ENCODE peak calls at places on chromosomes 3 and 15, in five cellular contexts. One of them, this sample, is unnamed.

GRCh38 chr3:138817685-138818084 is 17.0 kb downstream of the PIK3CB start:
- DNase-seq in lower leg skin: no peak
- DNase-seq in heart left ventricle: no peak
- DNase-seq in progenitor cell of endocrine pancreas: no peak
- DNase-seq in left ventricle myocardium inferior: no peak
- DNase-seq in this sample: no peak

GRCh38 chr15:44385344-44385942 is 42.0 kb upstream of the CTDSPL2 start:
- DNase-seq in lower leg skin: no peak
- DNase-seq in heart left ventricle: no peak
- DNase-seq in progenitor cell of endocrine pancreas: no peak
- DNase-seq in left ventricle myocardium inferior: no peak
- DNase-seq in this sample: no peak

GRCh38 chr3:197292083-197293042 is 6.0 kb downstream of the DLG1 start:
- DNase-seq in lower leg skin: no peak
- DNase-seq in heart left ventricle: no peak
- DNase-seq in progenitor cell of endocrine pancreas: no peak
- DNase-seq in left ventricle myocardium inferior: no peak
- DNase-seq in this sample: no peak

GRCh38 chr3:14487086-14487485 is 53.1 kb downstream of the GRIP2 start:
- DNase-seq in lower leg skin: no peak
- DNase-seq in heart left ventricle: peak
- DNase-seq in progenitor cell of endocrine pancreas: no peak
- DNase-seq in left ventricle myocardium inferior: no peak
- DNase-seq in this sample: no peak

GRCh38 chr3:71401695-71402231 is 181.8 kb downstream of the FOXP1 start:
- DNase-seq in lower leg skin: no peak
- DNase-seq in heart left ventricle: no peak
- DNase-seq in progenitor cell of endocrine pancreas: no peak
- DNase-seq in left ventricle myocardium inferior: no peak
- DNase-seq in this sample: no peak

GRCh38 chr3:150220041-150220440 is 188.1 kb upstream of the TSC22D2 start:
- DNase-seq in lower leg skin: peak
- DNase-seq in heart left ventricle: no peak
- DNase-seq in progenitor cell of endocrine pancreas: no peak
- DNase-seq in left ventricle myocardium inferior: no peak
- DNase-seq in this sample: no peak

GRCh38 chr3:11288021-11288491 is 15.9 kb downstream of the ATG7 start:
- DNase-seq in lower leg skin: no peak
- DNase-seq in heart left ventricle: no peak
- DNase-seq in progenitor cell of endocrine pancreas: no peak
- DNase-seq in left ventricle myocardium inferior: no peak
- DNase-seq in this sample: no peak

GRCh38 chr3:172938788-172939187 is 188.3 kb downstream of the ECT2 start:
- DNase-seq in lower leg skin: no peak
- DNase-seq in heart left ventricle: no peak
- DNase-seq in progenitor cell of endocrine pancreas: no peak
- DNase-seq in left ventricle myocardium inferior: no peak
- DNase-seq in this sample: no peak

GRCh38 chr3:123817413-123817812 is 66.7 kb downstream of the MYLK start:
- DNase-seq in lower leg skin: no peak
- DNase-seq in heart left ventricle: no peak
- DNase-seq in progenitor cell of endocrine pancreas: no peak
- DNase-seq in left ventricle myocardium inferior: no peak
- DNase-seq in this sample: no peak

GRCh38 chr3:11154036-11154952 is at the start of gene HRH1:
- DNase-seq in lower leg skin: no peak
- DNase-seq in heart left ventricle: peak
- DNase-seq in progenitor cell of endocrine pancreas: peak
- DNase-seq in left ventricle myocardium inferior: peak
- DNase-seq in this sample: no peak

GRCh38 chr3:55481918-55482495 is 5.1 kb downstream of the WNT5A start:
- DNase-seq in lower leg skin: no peak
- DNase-seq in heart left ventricle: no peak
- DNase-seq in progenitor cell of endocrine pancreas: no peak
- DNase-seq in left ventricle myocardium inferior: no peak
- DNase-seq in this sample: no peak

GRCh38 chr3:17013050-17013449 is 128.3 kb downstream of the PLCL2 start:
- DNase-seq in lower leg skin: no peak
- DNase-seq in heart left ventricle: no peak
- DNase-seq in progenitor cell of endocrine pancreas: no peak
- DNase-seq in left ventricle myocardium inferior: no peak
- DNase-seq in this sample: no peak

GRCh38 chr15:31487811-31488436 is 161.3 kb downstream of the KLF13 start:
- DNase-seq in lower leg skin: peak
- DNase-seq in heart left ventricle: no peak
- DNase-seq in progenitor cell of endocrine pancreas: peak
- DNase-seq in left ventricle myocardium inferior: no peak
- DNase-seq in this sample: no peak

GRCh38 chr3:65483475-65483874 is 555.2 kb downstream of the MAGI1 start:
- DNase-seq in lower leg skin: peak
- DNase-seq in heart left ventricle: peak
- DNase-seq in progenitor cell of endocrine pancreas: no peak
- DNase-seq in left ventricle myocardium inferior: peak
- DNase-seq in this sample: peak

GRCh38 chr3:106530367-106530766 is 661.6 kb upstream of the CBLB start:
- DNase-seq in lower leg skin: no peak
- DNase-seq in heart left ventricle: no peak
- DNase-seq in progenitor cell of endocrine pancreas: no peak
- DNase-seq in left ventricle myocardium inferior: no peak
- DNase-seq in this sample: no peak

GRCh38 chr3:142450192-142450591 is 2.4 kb upstream of the XRN1 start:
- DNase-seq in lower leg skin: no peak
- DNase-seq in heart left ventricle: no peak
- DNase-seq in progenitor cell of endocrine pancreas: no peak
- DNase-seq in left ventricle myocardium inferior: no peak
- DNase-seq in this sample: no peak

GRCh38 chr15:27028836-27029482 is 58.0 kb downstream of the GABRG3 start:
- DNase-seq in lower leg skin: no peak
- DNase-seq in heart left ventricle: no peak
- DNase-seq in progenitor cell of endocrine pancreas: no peak
- DNase-seq in left ventricle myocardium inferior: no peak
- DNase-seq in this sample: no peak

GRCh38 chr3:134869153-134869726 is 74.2 kb downstream of the EPHB1 start:
- DNase-seq in lower leg skin: peak
- DNase-seq in heart left ventricle: no peak
- DNase-seq in progenitor cell of endocrine pancreas: no peak
- DNase-seq in left ventricle myocardium inferior: no peak
- DNase-seq in this sample: no peak

GRCh38 chr3:14418670-14419250 is 16.4 kb downstream of the SLC6A6 start:
- DNase-seq in lower leg skin: no peak
- DNase-seq in heart left ventricle: no peak
- DNase-seq in progenitor cell of endocrine pancreas: peak
- DNase-seq in left ventricle myocardium inferior: no peak
- DNase-seq in this sample: no peak

GRCh38 chr3:135412475-135412874 is 553.1 kb upstream of the PPP2R3A start:
- DNase-seq in lower leg skin: no peak
- DNase-seq in heart left ventricle: no peak
- DNase-seq in progenitor cell of endocrine pancreas: no peak
- DNase-seq in left ventricle myocardium inferior: no peak
- DNase-seq in this sample: no peak

GRCh38 chr3:184003187-184003967 is 14.3 kb downstream of the ABCC5 start:
- DNase-seq in lower leg skin: no peak
- DNase-seq in heart left ventricle: no peak
- DNase-seq in progenitor cell of endocrine pancreas: no peak
- DNase-seq in left ventricle myocardium inferior: no peak
- DNase-seq in this sample: no peak

GRCh38 chr15:48581221-48581620 is 64.3 kb downstream of the FBN1 start:
- DNase-seq in lower leg skin: no peak
- DNase-seq in heart left ventricle: no peak
- DNase-seq in progenitor cell of endocrine pancreas: no peak
- DNase-seq in left ventricle myocardium inferior: no peak
- DNase-seq in this sample: no peak

GRCh38 chr3:76131396-76132153 is 346.2 kb upstream of the ZNF717 start:
- DNase-seq in lower leg skin: no peak
- DNase-seq in heart left ventricle: no peak
- DNase-seq in progenitor cell of endocrine pancreas: no peak
- DNase-seq in left ventricle myocardium inferior: no peak
- DNase-seq in this sample: no peak

GRCh38 chr3:161796312-161796711 is 299.7 kb downstream of the OTOL1 start:
- DNase-seq in lower leg skin: no peak
- DNase-seq in heart left ventricle: no peak
- DNase-seq in progenitor cell of endocrine pancreas: no peak
- DNase-seq in left ventricle myocardium inferior: no peak
- DNase-seq in this sample: no peak

DNA sequence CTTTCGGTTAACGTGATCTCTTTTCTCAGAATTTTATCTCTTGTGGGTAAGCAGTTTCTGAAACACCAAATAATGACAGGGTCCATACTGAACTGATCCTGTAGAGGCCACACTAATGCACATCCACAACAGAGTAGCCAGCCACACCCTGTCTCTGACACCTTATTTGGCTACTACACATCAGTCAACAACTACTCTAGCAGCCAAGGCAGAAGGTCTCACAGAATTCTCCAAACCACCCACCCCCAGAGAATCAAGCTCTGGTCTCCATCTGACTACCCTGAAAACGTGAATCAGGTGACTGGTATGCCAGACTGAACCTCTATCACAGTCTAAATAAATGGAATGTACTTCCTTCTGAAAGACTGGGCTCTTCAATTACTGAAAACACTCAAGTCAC is 38.0 kb downstream of the EDC3 start:
- DNase-seq in lower leg skin: peak
- DNase-seq in heart left ventricle: no peak
- DNase-seq in progenitor cell of endocrine pancreas: no peak
- DNase-seq in left ventricle myocardium inferior: no peak
- DNase-seq in this sample: no peak
- TF ChIP-seq CTCF in lower leg skin: no peak
- TF ChIP-seq CTCF in heart left ventricle: no peak
- TF ChIP-seq CTCF in progenitor cell of endocrine pancreas: no peak
- TF ChIP-seq CTCF in left ventricle myocardium inferior: no peak
- TF ChIP-seq CTCF in this sample: no peak

GRCh38 chr3:49462222-49462621 is 7.8 kb upstream of the DAG1 start:
- DNase-seq in lower leg skin: no peak
- DNase-seq in heart left ventricle: no peak
- DNase-seq in progenitor cell of endocrine pancreas: no peak
- DNase-seq in left ventricle myocardium inferior: no peak
- DNase-seq in this sample: no peak

GRCh38 chr3:49460188-49460885 is 9.7 kb upstream of the DAG1 start:
- DNase-seq in lower leg skin: no peak
- DNase-seq in heart left ventricle: no peak
- DNase-seq in progenitor cell of endocrine pancreas: no peak
- DNase-seq in left ventricle myocardium inferior: no peak
- DNase-seq in this sample: no peak

GRCh38 chr3:49465269-49466034 is 4.6 kb upstream of the DAG1 start:
- DNase-seq in lower leg skin: no peak
- DNase-seq in heart left ventricle: peak
- DNase-seq in progenitor cell of endocrine pancreas: no peak
- DNase-seq in left ventricle myocardium inferior: no peak
- DNase-seq in this sample: no peak

GRCh38 chr3:49460956-49461355 is 9.1 kb upstream of the DAG1 start:
- DNase-seq in lower leg skin: no peak
- DNase-seq in heart left ventricle: no peak
- DNase-seq in progenitor cell of endocrine pancreas: no peak
- DNase-seq in left ventricle myocardium inferior: no peak
- DNase-seq in this sample: no peak

DNA sequence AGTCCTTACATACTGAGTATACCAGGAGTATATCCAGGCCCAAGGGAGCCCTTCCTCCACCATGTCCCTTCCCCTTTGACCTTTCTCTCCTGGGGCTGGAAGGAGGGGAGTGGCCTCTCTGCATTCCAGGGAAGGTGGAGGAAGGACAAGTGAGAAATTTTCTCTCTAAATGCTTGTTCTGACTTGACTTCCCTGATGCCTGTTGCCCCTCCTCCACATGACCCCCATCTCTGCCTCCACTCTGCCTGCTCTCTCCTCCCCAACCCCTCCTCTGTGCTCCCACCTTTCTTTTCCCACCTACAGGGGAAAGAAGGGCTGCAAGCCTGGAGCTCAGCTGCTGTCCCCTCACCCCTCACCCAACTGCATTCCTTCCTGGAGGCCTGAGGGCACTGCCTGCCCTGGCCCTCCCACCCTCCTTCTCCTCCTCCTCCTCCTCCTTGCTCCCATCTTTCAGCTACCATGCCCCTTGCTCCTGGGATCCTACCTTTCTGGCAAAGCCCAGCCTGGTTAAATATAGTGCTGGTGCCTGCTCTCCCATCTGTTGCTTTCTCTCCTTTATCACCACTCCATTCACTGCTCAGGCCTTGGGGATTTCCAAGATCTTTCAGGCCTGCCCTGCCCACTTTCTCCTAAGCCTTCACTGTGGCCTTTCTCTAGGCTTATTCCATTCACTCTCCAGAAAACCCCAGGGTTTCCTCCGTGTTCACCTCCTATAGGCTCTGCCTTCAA is 8.5 kb upstream of the DAG1 start:
- DNase-seq in lower leg skin: no peak
- DNase-seq in heart left ventricle: no peak
- DNase-seq in progenitor cell of endocrine pancreas: no peak
- DNase-seq in left ventricle myocardium inferior: no peak
- DNase-seq in this sample: no peak
- TF ChIP-seq CTCF in lower leg skin: no peak
- TF ChIP-seq CTCF in heart left ventricle: no peak
- TF ChIP-seq CTCF in progenitor cell of endocrine pancreas: no peak
- TF ChIP-seq CTCF in left ventricle myocardium inferior: no peak
- TF ChIP-seq CTCF in this sample: no peak

DNA sequence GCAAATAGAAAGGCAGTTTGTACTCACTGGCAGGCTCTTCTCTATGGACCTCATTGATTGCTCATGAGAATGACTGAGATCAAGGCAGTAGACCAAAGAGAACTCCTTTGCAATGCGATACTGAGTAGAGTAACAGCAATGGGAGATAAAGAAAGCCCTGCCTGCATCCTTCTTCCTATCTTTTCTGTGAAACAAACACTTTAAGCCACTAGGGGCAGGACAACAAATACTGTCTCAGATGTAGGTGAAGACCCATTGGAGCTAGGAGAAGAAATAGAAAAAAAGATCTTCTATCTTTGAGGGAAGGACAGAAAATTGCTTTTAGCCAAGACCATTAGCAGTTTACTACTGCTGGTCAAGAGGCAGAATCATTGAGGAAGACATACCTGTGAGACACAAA is 117.6 kb upstream of the IGSF10 start:
- DNase-seq in lower leg skin: no peak
- DNase-seq in heart left ventricle: no peak
- DNase-seq in progenitor cell of endocrine pancreas: no peak
- DNase-seq in left ventricle myocardium inferior: no peak
- DNase-seq in this sample: no peak
- TF ChIP-seq CTCF in lower leg skin: no peak
- TF ChIP-seq CTCF in heart left ventricle: no peak
- TF ChIP-seq CTCF in progenitor cell of endocrine pancreas: no peak
- TF ChIP-seq CTCF in left ventricle myocardium inferior: no peak
- TF ChIP-seq CTCF in this sample: no peak

DNA sequence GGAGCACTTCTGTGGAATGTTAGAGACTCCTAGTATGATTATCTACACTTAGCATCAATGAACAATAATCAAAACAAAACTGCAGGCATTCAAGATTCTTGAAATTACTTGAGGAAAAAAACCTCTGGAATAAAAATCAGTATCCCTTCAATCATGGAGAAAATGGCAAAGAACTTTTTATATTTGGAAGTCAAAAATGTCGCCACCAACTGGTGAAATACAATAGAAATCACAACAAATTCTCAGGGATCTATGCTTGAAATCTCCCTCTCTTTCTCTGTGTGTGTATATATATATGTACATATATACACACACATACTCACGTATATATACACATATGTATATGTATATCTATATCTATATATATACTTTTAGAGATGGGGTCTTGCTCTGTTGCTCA is 378.9 kb upstream of the ALCAM start:
- DNase-seq in lower leg skin: no peak
- DNase-seq in heart left ventricle: no peak
- DNase-seq in progenitor cell of endocrine pancreas: no peak
- DNase-seq in left ventricle myocardium inferior: no peak
- DNase-seq in this sample: no peak
- TF ChIP-seq CTCF in lower leg skin: no peak
- TF ChIP-seq CTCF in heart left ventricle: no peak
- TF ChIP-seq CTCF in progenitor cell of endocrine pancreas: no peak
- TF ChIP-seq CTCF in left ventricle myocardium inferior: no peak
- TF ChIP-seq CTCF in this sample: no peak

GRCh38 chr3:125107861-125108567 is 52.2 kb upstream of the HEG1 start:
- DNase-seq in lower leg skin: no peak
- DNase-seq in heart left ventricle: no peak
- DNase-seq in progenitor cell of endocrine pancreas: no peak
- DNase-seq in left ventricle myocardium inferior: no peak
- DNase-seq in this sample: no peak
- TF ChIP-seq CTCF in lower leg skin: no peak
- TF ChIP-seq CTCF in heart left ventricle: no peak
- TF ChIP-seq CTCF in progenitor cell of endocrine pancreas: no peak
- TF ChIP-seq CTCF in left ventricle myocardium inferior: no peak
- TF ChIP-seq CTCF in this sample: no peak

This sample was measured in tibial nerve.